ENCODE peak calls at places on chromosomes 2 and 18, in ten cellular contexts. One of them, this sample, is unnamed.

GRCh38 chr18:24915547-24915946 is 436.4 kb downstream of the ZNF521 start:
- DNase-seq in lung: no peak
- DNase-seq in A673: no peak
- DNase-seq in astrocyte: peak
- DNase-seq in endodermal cell: no peak
- DNase-seq in pancreas: no peak
- DNase-seq in CD8-positive, alpha-beta T cell: no peak
- DNase-seq in stomach: no peak
- DNase-seq in neural progenitor cell: no peak
- DNase-seq in thyroid gland: no peak
- DNase-seq in this sample: no peak

GRCh38 chr2:190938761-190939335 is 58.2 kb downstream of the GLS start:
- DNase-seq in astrocyte: no peak
- DNase-seq in endodermal cell: no peak
- DNase-seq in pancreas: no peak
- DNase-seq in lung: no peak
- DNase-seq in A673: no peak
- DNase-seq in CD8-positive, alpha-beta T cell: no peak
- DNase-seq in stomach: no peak
- DNase-seq in thyroid gland: no peak
- DNase-seq in neural progenitor cell: no peak
- DNase-seq in this sample: no peak

GRCh38 chr2:69225933-69226332 is 161.1 kb downstream of the GFPT1 start:
- DNase-seq in pancreas: no peak
- DNase-seq in A673: no peak
- DNase-seq in lung: no peak
- DNase-seq in stomach: no peak
- DNase-seq in thyroid gland: no peak
- DNase-seq in endodermal cell: no peak
- DNase-seq in CD8-positive, alpha-beta T cell: no peak
- DNase-seq in neural progenitor cell: no peak
- DNase-seq in astrocyte: peak
- DNase-seq in this sample: no peak

GRCh38 chr2:229901819-229902218 is 20.0 kb downstream of the TRIP12 start:
- DNase-seq in neural progenitor cell: no peak
- DNase-seq in stomach: no peak
- DNase-seq in A673: peak
- DNase-seq in astrocyte: peak
- DNase-seq in pancreas: no peak
- DNase-seq in thyroid gland: no peak
- DNase-seq in lung: no peak
- DNase-seq in CD8-positive, alpha-beta T cell: no peak
- DNase-seq in endodermal cell: no peak
- DNase-seq in this sample: no peak

GRCh38 chr18:80204142-80204541 is 43.2 kb downstream of the PARD6G start:
- DNase-seq in stomach: no peak
- DNase-seq in astrocyte: no peak
- DNase-seq in neural progenitor cell: no peak
- DNase-seq in pancreas: no peak
- DNase-seq in endodermal cell: no peak
- DNase-seq in thyroid gland: no peak
- DNase-seq in A673: no peak
- DNase-seq in lung: no peak
- DNase-seq in CD8-positive, alpha-beta T cell: no peak
- DNase-seq in this sample: no peak

GRCh38 chr2:182716665-182716990 is 571 bp downstream of the DNAJC10 start:
- DNase-seq in thyroid gland: peak
- DNase-seq in stomach: peak
- DNase-seq in lung: no peak
- DNase-seq in A673: no peak
- DNase-seq in astrocyte: no peak
- DNase-seq in pancreas: peak
- DNase-seq in CD8-positive, alpha-beta T cell: no peak
- DNase-seq in neural progenitor cell: no peak
- DNase-seq in endodermal cell: no peak
- DNase-seq in this sample: no peak

GRCh38 chr18:10898417-10898974 is 250.9 kb downstream of the PIEZO2 start:
- DNase-seq in A673: no peak
- DNase-seq in endodermal cell: no peak
- DNase-seq in thyroid gland: no peak
- DNase-seq in astrocyte: no peak
- DNase-seq in pancreas: no peak
- DNase-seq in lung: no peak
- DNase-seq in CD8-positive, alpha-beta T cell: no peak
- DNase-seq in neural progenitor cell: no peak
- DNase-seq in stomach: no peak
- DNase-seq in this sample: no peak

GRCh38 chr18:12093520-12094257 is at the start of gene ANKRD62:
- DNase-seq in astrocyte: no peak
- DNase-seq in pancreas: no peak
- DNase-seq in CD8-positive, alpha-beta T cell: no peak
- DNase-seq in A673: no peak
- DNase-seq in stomach: no peak
- DNase-seq in neural progenitor cell: peak
- DNase-seq in endodermal cell: peak
- DNase-seq in lung: no peak
- DNase-seq in thyroid gland: no peak
- DNase-seq in this sample: no peak

GRCh38 chr2:215619022-215619958 is 183.4 kb upstream of the FN1 start:
- DNase-seq in lung: no peak
- DNase-seq in thyroid gland: no peak
- DNase-seq in A673: peak
- DNase-seq in stomach: no peak
- DNase-seq in neural progenitor cell: peak
- DNase-seq in CD8-positive, alpha-beta T cell: no peak
- DNase-seq in pancreas: no peak
- DNase-seq in astrocyte: peak
- DNase-seq in endodermal cell: peak
- DNase-seq in this sample: no peak

GRCh38 chr2:1936411-1936980 is 192.2 kb upstream of the PXDN start:
- DNase-seq in A673: no peak
- DNase-seq in stomach: no peak
- DNase-seq in neural progenitor cell: no peak
- DNase-seq in lung: no peak
- DNase-seq in astrocyte: no peak
- DNase-seq in pancreas: no peak
- DNase-seq in thyroid gland: no peak
- DNase-seq in endodermal cell: peak
- DNase-seq in CD8-positive, alpha-beta T cell: no peak
- DNase-seq in this sample: no peak

GRCh38 chr18:63783394-63783793 is 8.2 kb downstream of the SERPINB7 start:
- DNase-seq in CD8-positive, alpha-beta T cell: no peak
- DNase-seq in lung: no peak
- DNase-seq in endodermal cell: peak
- DNase-seq in A673: no peak
- DNase-seq in astrocyte: no peak
- DNase-seq in neural progenitor cell: no peak
- DNase-seq in stomach: no peak
- DNase-seq in pancreas: no peak
- DNase-seq in thyroid gland: no peak
- DNase-seq in this sample: no peak

GRCh38 chr18:44816028-44816427 is 135.3 kb downstream of the SETBP1 start:
- DNase-seq in pancreas: no peak
- DNase-seq in A673: no peak
- DNase-seq in neural progenitor cell: peak
- DNase-seq in thyroid gland: no peak
- DNase-seq in astrocyte: no peak
- DNase-seq in lung: no peak
- DNase-seq in stomach: no peak
- DNase-seq in CD8-positive, alpha-beta T cell: no peak
- DNase-seq in endodermal cell: no peak
- DNase-seq in this sample: no peak

GRCh38 chr18:59218018-59218417 is 1.9 kb upstream of the GRP start:
- DNase-seq in astrocyte: no peak
- DNase-seq in A673: no peak
- DNase-seq in endodermal cell: no peak
- DNase-seq in neural progenitor cell: peak
- DNase-seq in lung: no peak
- DNase-seq in stomach: no peak
- DNase-seq in CD8-positive, alpha-beta T cell: no peak
- DNase-seq in pancreas: no peak
- DNase-seq in thyroid gland: no peak
- DNase-seq in this sample: no peak

GRCh38 chr2:230974096-230974913 is 21.6 kb upstream of the SPATA3 start:
- DNase-seq in A673: no peak
- DNase-seq in pancreas: no peak
- DNase-seq in CD8-positive, alpha-beta T cell: peak
- DNase-seq in stomach: no peak
- DNase-seq in astrocyte: peak
- DNase-seq in lung: no peak
- DNase-seq in thyroid gland: no peak
- DNase-seq in neural progenitor cell: no peak
- DNase-seq in endodermal cell: peak
- DNase-seq in this sample: no peak

GRCh38 chr18:31217455-31217854 is 54.8 kb upstream of the DSC1 start:
- DNase-seq in CD8-positive, alpha-beta T cell: no peak
- DNase-seq in endodermal cell: no peak
- DNase-seq in pancreas: no peak
- DNase-seq in neural progenitor cell: no peak
- DNase-seq in A673: no peak
- DNase-seq in astrocyte: no peak
- DNase-seq in lung: no peak
- DNase-seq in thyroid gland: no peak
- DNase-seq in stomach: no peak
- DNase-seq in this sample: no peak

GRCh38 chr18:61980355-61980754 is 87.5 kb upstream of the RNF152 start:
- DNase-seq in thyroid gland: no peak
- DNase-seq in CD8-positive, alpha-beta T cell: no peak
- DNase-seq in neural progenitor cell: no peak
- DNase-seq in endodermal cell: no peak
- DNase-seq in A673: no peak
- DNase-seq in lung: no peak
- DNase-seq in stomach: no peak
- DNase-seq in pancreas: no peak
- DNase-seq in astrocyte: no peak
- DNase-seq in this sample: no peak

GRCh38 chr2:66495788-66496640 is 61.1 kb downstream of the MEIS1 start:
- DNase-seq in pancreas: peak
- DNase-seq in stomach: peak
- DNase-seq in endodermal cell: peak
- DNase-seq in lung: no peak
- DNase-seq in astrocyte: peak
- DNase-seq in neural progenitor cell: peak
- DNase-seq in thyroid gland: peak
- DNase-seq in CD8-positive, alpha-beta T cell: no peak
- DNase-seq in A673: peak
- DNase-seq in this sample: no peak

GRCh38 chr2:227221120-227221519 is 56.7 kb downstream of the COL4A3 start:
- DNase-seq in A673: no peak
- DNase-seq in thyroid gland: no peak
- DNase-seq in CD8-positive, alpha-beta T cell: no peak
- DNase-seq in astrocyte: no peak
- DNase-seq in pancreas: no peak
- DNase-seq in lung: no peak
- DNase-seq in stomach: no peak
- DNase-seq in neural progenitor cell: no peak
- DNase-seq in endodermal cell: no peak
- DNase-seq in this sample: no peak

GRCh38 chr2:44804406-44805235 is 136.9 kb upstream of the SIX3 start:
- DNase-seq in pancreas: no peak
- DNase-seq in A673: no peak
- DNase-seq in astrocyte: no peak
- DNase-seq in stomach: no peak
- DNase-seq in thyroid gland: no peak
- DNase-seq in CD8-positive, alpha-beta T cell: no peak
- DNase-seq in endodermal cell: peak
- DNase-seq in lung: no peak
- DNase-seq in neural progenitor cell: peak
- DNase-seq in this sample: no peak

GRCh38 chr2:108988796-108989713 is at the start of gene EDAR:
- DNase-seq in A673: peak
- DNase-seq in stomach: peak
- DNase-seq in thyroid gland: peak
- DNase-seq in astrocyte: peak
- DNase-seq in endodermal cell: peak
- DNase-seq in lung: peak
- DNase-seq in CD8-positive, alpha-beta T cell: peak
- DNase-seq in pancreas: peak
- DNase-seq in neural progenitor cell: peak
- DNase-seq in this sample: no peak
- TF ChIP-seq CTCF in A673: peak
- TF ChIP-seq CTCF in stomach: peak
- TF ChIP-seq CTCF in thyroid gland: peak
- TF ChIP-seq CTCF in astrocyte: peak
- TF ChIP-seq CTCF in endodermal cell: peak
- TF ChIP-seq CTCF in lung: no peak
- TF ChIP-seq CTCF in CD8-positive, alpha-beta T cell: peak
- TF ChIP-seq CTCF in pancreas: peak
- TF ChIP-seq CTCF in neural progenitor cell: peak
- TF ChIP-seq CTCF in this sample: no peak

DNA sequence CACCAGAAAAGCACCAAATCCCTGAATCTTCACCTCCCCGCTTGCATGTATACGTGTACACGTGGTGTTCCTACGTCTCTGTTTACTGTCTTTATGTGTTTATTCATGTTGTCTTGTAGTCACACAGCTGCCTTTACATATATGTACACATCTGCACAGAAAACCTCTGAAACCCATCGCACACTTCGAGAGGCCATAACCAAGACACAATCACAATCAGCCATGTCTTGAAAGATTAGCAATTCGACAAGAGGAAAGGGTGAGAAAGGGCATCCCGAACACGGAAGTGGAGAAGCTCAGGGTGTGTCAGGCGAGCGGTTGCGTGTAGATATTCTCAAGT is 98.1 kb downstream of the PLB1 start:
- DNase-seq in pancreas: no peak
- DNase-seq in lung: no peak
- DNase-seq in neural progenitor cell: no peak
- DNase-seq in A673: no peak
- DNase-seq in astrocyte: no peak
- DNase-seq in stomach: no peak
- DNase-seq in endodermal cell: no peak
- DNase-seq in CD8-positive, alpha-beta T cell: no peak
- DNase-seq in thyroid gland: no peak
- DNase-seq in this sample: no peak
- H3K27ac ChIP-seq in pancreas: peak
- H3K27ac ChIP-seq in lung: peak
- H3K27ac ChIP-seq in neural progenitor cell: no peak
- H3K27ac ChIP-seq in A673: no peak
- H3K27ac ChIP-seq in astrocyte: no peak
- H3K27ac ChIP-seq in stomach: peak
- H3K27ac ChIP-seq in endodermal cell: no peak
- H3K27ac ChIP-seq in CD8-positive, alpha-beta T cell: no peak
- H3K27ac ChIP-seq in thyroid gland: no peak
- H3K27ac ChIP-seq in this sample: no peak

GRCh38 chr18:54254265-54254758 is 15.0 kb upstream of the POLI start:
- DNase-seq in thyroid gland: peak
- DNase-seq in astrocyte: peak
- DNase-seq in lung: no peak
- DNase-seq in endodermal cell: peak
- DNase-seq in stomach: no peak
- DNase-seq in CD8-positive, alpha-beta T cell: no peak
- DNase-seq in pancreas: peak
- DNase-seq in neural progenitor cell: no peak
- DNase-seq in A673: no peak
- DNase-seq in this sample: no peak
- H3K4me3 ChIP-seq in thyroid gland: no peak
- H3K4me3 ChIP-seq in astrocyte: peak
- H3K4me3 ChIP-seq in lung: no peak
- H3K4me3 ChIP-seq in endodermal cell: no peak
- H3K4me3 ChIP-seq in stomach: no peak
- H3K4me3 ChIP-seq in CD8-positive, alpha-beta T cell: no peak
- H3K4me3 ChIP-seq in pancreas: no peak
- H3K4me3 ChIP-seq in neural progenitor cell: no peak
- H3K4me3 ChIP-seq in A673: no peak
- H3K4me3 ChIP-seq in this sample: no peak

GRCh38 chr18:66819235-66819634 is 215.3 kb upstream of the CDH19 start:
- DNase-seq in pancreas: no peak
- DNase-seq in CD8-positive, alpha-beta T cell: no peak
- DNase-seq in astrocyte: no peak
- DNase-seq in endodermal cell: no peak
- DNase-seq in stomach: no peak
- DNase-seq in lung: no peak
- DNase-seq in neural progenitor cell: no peak
- DNase-seq in thyroid gland: no peak
- DNase-seq in A673: no peak
- DNase-seq in this sample: no peak
- TF ChIP-seq CTCF in pancreas: peak
- TF ChIP-seq CTCF in CD8-positive, alpha-beta T cell: no peak
- TF ChIP-seq CTCF in astrocyte: peak
- TF ChIP-seq CTCF in endodermal cell: peak
- TF ChIP-seq CTCF in stomach: no peak
- TF ChIP-seq CTCF in lung: no peak
- TF ChIP-seq CTCF in neural progenitor cell: peak
- TF ChIP-seq CTCF in thyroid gland: no peak
- TF ChIP-seq CTCF in A673: peak
- TF ChIP-seq CTCF in this sample: peak

This sample was measured in dorsolateral prefrontal cortex.